ENCODE peak calls at places on chromosomes 7 and 10, in five cellular contexts. One of them, this sample, is unnamed.

GRCh38 chr7:134355925-134356324 is 39.2 kb upstream of the SLC35B4 start:
- DNase-seq in stimulated activated effector memory CD8-positive, alpha-beta T cell treated with anti-CD3 and anti-CD28 coated beads, Interleukin-12 subunit alpha, Interleukin-12 subunit beta, amount 100 ng/mL, for 72 hours: no peak
- DNase-seq in ACHN: no peak
- DNase-seq in GM04504: no peak
- DNase-seq in uterus: no peak
- DNase-seq in this sample: no peak

GRCh38 chr7:100516135-100516812 is 22.7 kb upstream of the AGFG2 start:
- DNase-seq in uterus: peak
- DNase-seq in GM04504: peak
- DNase-seq in ACHN: peak
- DNase-seq in stimulated activated effector memory CD8-positive, alpha-beta T cell treated with anti-CD3 and anti-CD28 coated beads, Interleukin-12 subunit alpha, Interleukin-12 subunit beta, amount 100 ng/mL, for 72 hours: peak
- DNase-seq in this sample: peak

GRCh38 chr10:119575506-119575905 is 21.3 kb downstream of the TIAL1 start:
- DNase-seq in uterus: no peak
- DNase-seq in GM04504: peak
- DNase-seq in ACHN: no peak
- DNase-seq in stimulated activated effector memory CD8-positive, alpha-beta T cell treated with anti-CD3 and anti-CD28 coated beads, Interleukin-12 subunit alpha, Interleukin-12 subunit beta, amount 100 ng/mL, for 72 hours: no peak
- DNase-seq in this sample: peak

GRCh38 chr7:129774359-129774758 is 162.8 kb downstream of the NRF1 start:
- DNase-seq in stimulated activated effector memory CD8-positive, alpha-beta T cell treated with anti-CD3 and anti-CD28 coated beads, Interleukin-12 subunit alpha, Interleukin-12 subunit beta, amount 100 ng/mL, for 72 hours: no peak
- DNase-seq in uterus: no peak
- DNase-seq in GM04504: no peak
- DNase-seq in ACHN: no peak
- DNase-seq in this sample: no peak

GRCh38 chr7:23012797-23013714 is 874 bp downstream of the HYCC1 start:
- DNase-seq in ACHN: peak
- DNase-seq in GM04504: no peak
- DNase-seq in uterus: peak
- DNase-seq in stimulated activated effector memory CD8-positive, alpha-beta T cell treated with anti-CD3 and anti-CD28 coated beads, Interleukin-12 subunit alpha, Interleukin-12 subunit beta, amount 100 ng/mL, for 72 hours: no peak
- DNase-seq in this sample: peak

GRCh38 chr10:110701618-110701971 is 57.5 kb downstream of the RBM20 start:
- DNase-seq in ACHN: no peak
- DNase-seq in GM04504: no peak
- DNase-seq in uterus: no peak
- DNase-seq in stimulated activated effector memory CD8-positive, alpha-beta T cell treated with anti-CD3 and anti-CD28 coated beads, Interleukin-12 subunit alpha, Interleukin-12 subunit beta, amount 100 ng/mL, for 72 hours: peak
- DNase-seq in this sample: no peak

GRCh38 chr7:151876112-151876898 is 610 bp downstream of the PRKAG2 start:
- DNase-seq in ACHN: peak
- DNase-seq in GM04504: no peak
- DNase-seq in stimulated activated effector memory CD8-positive, alpha-beta T cell treated with anti-CD3 and anti-CD28 coated beads, Interleukin-12 subunit alpha, Interleukin-12 subunit beta, amount 100 ng/mL, for 72 hours: peak
- DNase-seq in uterus: peak
- DNase-seq in this sample: peak

GRCh38 chr10:1467450-1467849 is 269.9 kb downstream of the ADARB2 start:
- DNase-seq in ACHN: no peak
- DNase-seq in stimulated activated effector memory CD8-positive, alpha-beta T cell treated with anti-CD3 and anti-CD28 coated beads, Interleukin-12 subunit alpha, Interleukin-12 subunit beta, amount 100 ng/mL, for 72 hours: no peak
- DNase-seq in GM04504: no peak
- DNase-seq in uterus: no peak
- DNase-seq in this sample: no peak

GRCh38 chr7:12866237-12866636 is 178.8 kb downstream of the ARL4A start:
- DNase-seq in stimulated activated effector memory CD8-positive, alpha-beta T cell treated with anti-CD3 and anti-CD28 coated beads, Interleukin-12 subunit alpha, Interleukin-12 subunit beta, amount 100 ng/mL, for 72 hours: no peak
- DNase-seq in ACHN: no peak
- DNase-seq in GM04504: no peak
- DNase-seq in uterus: no peak
- DNase-seq in this sample: no peak

GRCh38 chr7:103348452-103348851 is 1.0 kb downstream of the PSMC2 start:
- DNase-seq in GM04504: no peak
- DNase-seq in stimulated activated effector memory CD8-positive, alpha-beta T cell treated with anti-CD3 and anti-CD28 coated beads, Interleukin-12 subunit alpha, Interleukin-12 subunit beta, amount 100 ng/mL, for 72 hours: no peak
- DNase-seq in ACHN: no peak
- DNase-seq in uterus: no peak
- DNase-seq in this sample: no peak

This sample was measured in immature natural killer cell.